ENCODE peak calls at places on chromosomes 7 and 10, in six cellular contexts. Z, E, B, G, C and X are unnamed samples. For H3K4me1, the result is how much of the 10 kb centered on the place peaks cover.

GRCh38 chr7:977326-978048 is 2.1 kb upstream of the COX19 start:
- DNase-seq in Z (no peak), E (no peak), B (no peak), G (no peak), C (peak), X (no peak)

GRCh38 chr7:6510476-6511133 is 40.7 kb downstream of the GRID2IP start:
- DNase-seq in Z (no peak), E (no peak), B (no peak), G (no peak), C (no peak), X (no peak)

GRCh38 chr10:84172435-84173356 is 905 bp upstream of the GPR15LG start:
- DNase-seq in Z (no peak), E (no peak), B (no peak), G (no peak), C (no peak), X (peak)

GRCh38 chr10:93719901-93720300 is 17.5 kb upstream of the FRA10AC1 start:
- DNase-seq in Z (no peak), E (no peak), B (no peak), G (no peak), C (no peak), X (no peak)

GRCh38 chr10:100888957-100889356 is 23.8 kb upstream of the SLF2 start:
- DNase-seq in Z (no peak), E (no peak), B (peak), G (peak), C (no peak), X (peak)

GRCh38 chr7:92633211-92633906 is 43.2 kb upstream of the FAM133B start:
- DNase-seq in Z (no peak), E (peak), B (peak), G (peak), C (no peak), X (no peak)

GRCh38 chr10:97778452-97779302 is 6.9 kb upstream of the SFRP5 start:
- DNase-seq in Z (no peak), E (no peak), B (no peak), G (no peak), C (peak), X (peak)

GRCh38 chr10:76491216-76491615 is 1059.8 kb downstream of the LRMDA start:
- DNase-seq in Z (no peak), E (no peak), B (peak), G (no peak), C (no peak), X (no peak)

GRCh38 chr10:113708640-113709039 is 28.9 kb downstream of the CASP7 start:
- DNase-seq in Z (no peak), E (no peak), B (no peak), G (no peak), C (no peak), X (no peak)

GRCh38 chr10:42932116-42932515 is 144.8 kb upstream of the RET start:
- DNase-seq in Z (no peak), E (no peak), B (no peak), G (no peak), C (no peak), X (no peak)

DNA sequence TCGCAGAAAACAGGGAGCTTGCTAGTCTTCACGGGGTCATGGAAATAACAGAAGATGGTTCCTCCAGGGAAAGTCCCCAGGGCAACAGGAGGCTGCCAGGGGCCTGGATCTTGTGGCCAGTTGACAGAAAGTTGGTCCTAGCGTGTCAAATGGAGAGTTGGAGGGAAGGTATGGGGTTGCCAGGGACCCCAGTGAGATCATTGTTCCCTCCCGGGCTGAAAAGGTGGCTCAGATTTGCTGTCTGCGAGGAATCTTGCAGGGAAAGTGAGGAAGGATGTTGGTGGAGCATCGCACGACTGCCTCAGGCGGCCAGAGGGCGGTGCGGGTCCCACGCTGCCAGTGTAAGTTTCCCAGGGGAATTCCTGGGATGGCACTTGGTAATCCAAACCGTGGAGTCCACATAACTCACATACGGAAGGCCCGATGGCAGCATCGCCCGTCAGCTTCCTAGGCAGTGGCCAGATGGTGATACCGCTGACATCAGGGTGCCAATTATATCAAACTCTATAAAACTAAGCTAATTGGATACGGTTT is 189.7 kb downstream of the CELF2 start:
- DNase-seq in Z (no peak), E (no peak), B (no peak), G (no peak), C (no peak), X (no peak)
- H3K4me1 ChIP-seq in Z (under half), E (under half), B (under half), G (under half), C (under half), X (under half)

GRCh38 chr7:142380064-142380463 is 122.2 kb upstream of the PRSS58 start:
- DNase-seq in Z (no peak), E (no peak), B (no peak), G (peak), C (peak), X (no peak)

GRCh38 chr7:142377567-142377966 is 119.7 kb upstream of the PRSS58 start:
- DNase-seq in Z (no peak), E (no peak), B (no peak), G (no peak), C (no peak), X (no peak)

GRCh38 chr7:142375710-142376313 is 118.0 kb upstream of the PRSS58 start:
- DNase-seq in Z (no peak), E (peak), B (peak), G (peak), C (peak), X (peak)

GRCh38 chr7:142379445-142379844 is 121.6 kb upstream of the PRSS58 start:
- DNase-seq in Z (no peak), E (no peak), B (no peak), G (no peak), C (no peak), X (no peak)

DNA sequence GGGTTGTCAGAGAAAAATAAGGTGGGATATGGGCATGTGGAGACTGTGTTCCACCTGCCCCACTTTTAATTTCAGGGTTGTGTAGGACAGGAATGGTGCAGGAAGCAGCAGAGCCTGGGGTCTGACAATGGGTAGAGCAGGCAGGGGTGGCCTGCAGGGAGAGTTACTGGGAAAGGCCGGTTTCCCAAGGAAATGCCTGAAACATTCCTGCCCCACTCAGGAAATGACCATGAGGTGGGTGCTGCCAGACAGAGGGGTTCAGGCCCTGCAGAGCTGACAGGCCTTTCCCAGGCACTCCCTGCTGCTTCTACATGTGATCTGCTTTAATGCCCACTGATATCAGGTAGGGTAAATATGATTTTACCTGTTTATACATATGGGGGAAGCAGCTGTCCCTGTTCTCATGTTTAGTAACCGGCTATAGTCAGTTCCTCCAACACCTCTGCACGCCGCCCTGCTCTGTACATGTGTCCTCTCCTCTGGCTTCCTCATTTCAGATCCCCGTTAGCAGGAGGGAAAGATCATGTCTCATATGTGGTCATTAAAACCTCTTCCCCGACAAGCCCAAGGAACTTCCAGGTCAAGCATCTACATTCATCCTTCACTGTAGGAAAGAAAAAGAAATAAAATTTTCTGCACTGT is 118.6 kb upstream of the PRSS58 start:
- DNase-seq in Z (no peak), E (no peak), B (no peak), G (peak), C (no peak), X (no peak)
- H3K9ac ChIP-seq in Z (no peak), E (no peak), B (no peak), G (no peak), C (no peak), X (no peak)

GRCh38 chr7:115748123-115748738 is 282.3 kb downstream of the TFEC start:
- DNase-seq in Z (no peak), E (no peak), B (peak), G (peak), C (peak), X (no peak)
- H3K27ac ChIP-seq in Z (no peak), E (no peak), B (no peak), G (no peak), C (no peak), X (no peak)

GRCh38 chr10:73785221-73785720 is at the start of gene ZSWIM8:
- DNase-seq in Z (peak), E (peak), B (peak), G (peak), C (peak), X (peak)
- H3K4me1 ChIP-seq in Z (under half), E (under half), B (under half), G (under half), C (under half), X (under half)

GRCh38 chr7:19119372-19119771 is 1.9 kb upstream of the TWIST1 start:
- DNase-seq in Z (no peak), E (no peak), B (no peak), G (no peak), C (no peak), X (no peak)
- H3K9ac ChIP-seq in Z (no peak), E (no peak), B (no peak), G (peak), C (no peak), X (no peak)

GRCh38 chr10:35326466-35327235 is 9.7 kb upstream of the CCNY start:
- DNase-seq in Z (no peak), E (no peak), B (no peak), G (no peak), C (no peak), X (no peak)

GRCh38 chr10:35331894-35332640 is 4.2 kb upstream of the CCNY start:
- DNase-seq in Z (no peak), E (peak), B (peak), G (no peak), C (no peak), X (no peak)

GRCh38 chr10:35328404-35329037 is 7.8 kb upstream of the CCNY start:
- DNase-seq in Z (no peak), E (no peak), B (peak), G (no peak), C (no peak), X (no peak)

GRCh38 chr10:35327770-35328403 is 8.4 kb upstream of the CCNY start:
- DNase-seq in Z (no peak), E (no peak), B (no peak), G (no peak), C (no peak), X (no peak)

GRCh38 chr10:35329520-35329919 is 6.8 kb upstream of the CCNY start:
- DNase-seq in Z (no peak), E (no peak), B (no peak), G (peak), C (peak), X (peak)
- H3K27ac ChIP-seq in Z (no peak), E (no peak), B (no peak), G (no peak), C (peak), X (no peak)

GRCh38 chr10:124727389-124727960 is 16.7 kb downstream of the FAM53B start:
- DNase-seq in Z (no peak), E (no peak), B (no peak), G (no peak), C (no peak), X (no peak)
- H3K4me1 ChIP-seq in Z (under half), E (under half), B (under half), G (under half), C (under half), X (under half)

DNA sequence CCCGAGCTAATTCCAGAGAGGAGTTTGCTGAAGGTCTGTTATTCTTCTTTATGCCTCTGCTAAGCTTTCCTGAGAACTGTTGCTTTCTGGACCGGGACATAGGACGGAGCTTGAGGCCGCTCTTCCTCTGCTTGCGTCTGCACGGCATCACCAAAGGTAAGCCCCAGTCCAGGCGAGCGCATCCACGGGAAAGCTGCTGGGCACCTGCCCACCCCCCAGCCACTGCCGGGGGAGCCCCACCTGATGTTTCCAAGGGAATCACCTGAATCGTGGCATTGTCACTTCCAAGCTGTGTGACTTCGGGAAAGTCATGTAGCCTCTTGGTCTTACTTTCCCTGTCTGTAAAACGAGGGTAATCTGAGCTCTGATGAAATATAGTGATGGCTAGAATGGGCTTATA is 45.1 kb upstream of the PLEKHA1 start:
- DNase-seq in Z (no peak), E (no peak), B (no peak), G (no peak), C (no peak), X (no peak)
- H3K9ac ChIP-seq in Z (no peak), E (no peak), B (no peak), G (no peak), C (no peak), X (no peak)

GRCh38 chr7:153430931-153431330 is 621.3 kb upstream of the DPP6 start:
- DNase-seq in Z (no peak), E (no peak), B (no peak), G (peak), C (no peak), X (peak)

GRCh38 chr7:153433223-153433622 is 619.0 kb upstream of the DPP6 start:
- DNase-seq in Z (no peak), E (peak), B (no peak), G (no peak), C (no peak), X (no peak)

DNA sequence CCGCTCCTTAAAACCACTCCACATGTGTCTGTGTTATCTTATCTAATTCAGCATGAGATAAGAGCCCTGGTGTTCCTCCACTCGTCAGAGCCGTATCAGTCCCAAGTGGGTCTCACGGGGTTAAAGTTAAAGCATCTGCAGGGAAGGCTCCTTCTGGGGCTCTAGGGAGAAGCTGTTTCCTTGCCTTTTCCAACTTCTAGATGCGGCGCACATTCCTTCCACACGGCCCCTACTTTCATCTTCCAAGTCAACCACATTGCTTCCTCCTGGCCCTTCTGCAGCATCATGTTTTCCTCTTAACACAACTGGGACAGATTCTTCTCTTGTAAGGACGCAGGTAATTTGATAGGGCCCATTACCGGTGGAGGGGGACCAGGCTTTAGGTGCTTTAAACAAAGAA is 620.1 kb upstream of the DPP6 start:
- DNase-seq in Z (no peak), E (no peak), B (no peak), G (peak), C (no peak), X (peak)
- H3K27ac ChIP-seq in Z (no peak), E (no peak), B (no peak), G (peak), C (no peak), X (no peak)

GRCh38 chr10:25901199-25901598 is 32.8 kb upstream of the MYO3A start:
- DNase-seq in Z (no peak), E (no peak), B (no peak), G (no peak), C (no peak), X (no peak)
- H3K4me1 ChIP-seq in Z (under half), E (under half), B (under half), G (under half), C (under half), X (under half)